ENCODE peak calls at places on chromosome 2, in nine cellular contexts. S, U, O, K, L, V, X, C and H are unnamed samples.

GRCh38 chr2:98875081-98875728 is 60.8 kb downstream of the CRACDL start:
- DNase-seq in S (no peak), K (no peak), V (no peak), L (no peak), U (no peak), C (no peak), X (no peak), O (no peak), H (no peak)

GRCh38 chr2:161353543-161353942 is 45.3 kb downstream of the PSMD14 start:
- DNase-seq in K (no peak), V (no peak), L (no peak), S (no peak), X (no peak), O (no peak), U (no peak), C (no peak), H (no peak)

GRCh38 chr2:185219981-185220380 is 518.6 kb upstream of the FSIP2 start:
- DNase-seq in U (no peak), X (peak), L (no peak), S (no peak), C (peak), O (no peak), V (no peak), K (peak), H (no peak)

GRCh38 chr2:88903744-88904353 is 212.4 kb downstream of the RPIA start:
- DNase-seq in X (peak), K (no peak), L (no peak), S (no peak), V (peak), O (no peak), C (peak), U (peak), H (peak)

GRCh38 chr2:105261061-105261460 is 19.5 kb downstream of the GPR45 start:
- DNase-seq in U (no peak), C (peak), S (no peak), X (no peak), V (peak), L (peak), K (no peak), O (no peak), H (no peak)

GRCh38 chr2:217804786-217805678 is 197.8 kb downstream of the TNS1 start:
- DNase-seq in X (no peak), V (peak), L (no peak), S (no peak), U (no peak), K (peak), O (no peak), C (no peak), H (no peak)

GRCh38 chr2:25528173-25528572 is 145.2 kb downstream of the DTNB start:
- DNase-seq in K (no peak), O (no peak), S (no peak), X (no peak), U (no peak), C (peak), V (peak), L (peak), H (no peak)

GRCh38 chr2:160920791-160921303 is 239.4 kb upstream of the TANK start:
- DNase-seq in O (no peak), C (peak), L (no peak), V (peak), S (no peak), U (no peak), X (no peak), K (no peak), H (peak)

GRCh38 chr2:128500136-128500800 is 181.6 kb upstream of the HS6ST1 start:
- DNase-seq in C (no peak), X (no peak), O (peak), K (no peak), L (no peak), U (no peak), V (no peak), S (no peak), H (no peak)

GRCh38 chr2:71223767-71224333 is 3.1 kb downstream of the PAIP2B start:
- DNase-seq in S (no peak), X (peak), O (no peak), K (peak), L (no peak), C (peak), V (peak), U (peak), H (peak)

GRCh38 chr2:238169021-238169707 is 10.4 kb downstream of the ERFE start:
- DNase-seq in V (peak), C (peak), U (no peak), X (no peak), S (no peak), O (peak), L (peak), K (no peak), H (peak)

GRCh38 chr2:150619607-150620330 is 132.3 kb upstream of the RND3 start:
- DNase-seq in U (no peak), X (no peak), O (no peak), L (peak), K (no peak), C (peak), V (peak), S (no peak), H (peak)

GRCh38 chr2:109156052-109156451 is 27.0 kb downstream of the SH3RF3 start:
- DNase-seq in L (no peak), S (no peak), V (no peak), U (no peak), X (no peak), C (no peak), O (no peak), K (no peak), H (no peak)

GRCh38 chr2:239116456-239117246 is 268.8 kb downstream of the TWIST2 start:
- DNase-seq in X (no peak), K (no peak), S (no peak), V (no peak), L (peak), O (no peak), C (no peak), U (no peak), H (no peak)

GRCh38 chr2:156430978-156431358 is 5.2 kb upstream of the GPD2 start:
- DNase-seq in S (no peak), L (peak), O (no peak), K (no peak), V (peak), X (peak), C (peak), U (no peak), H (peak)

GRCh38 chr2:240139666-240140393 is 628 bp downstream of the OTOS start:
- DNase-seq in S (no peak), V (no peak), O (no peak), U (no peak), K (no peak), L (no peak), C (no peak), X (no peak), H (no peak)

GRCh38 chr2:10228611-10229365 is 73.9 kb upstream of the HPCAL1 start:
- DNase-seq in K (no peak), V (no peak), L (no peak), O (no peak), C (no peak), U (no peak), S (no peak), X (peak), H (no peak)

GRCh38 chr2:48233005-48233404 is 296.9 kb upstream of the STON1 start:
- DNase-seq in O (peak), K (no peak), S (no peak), C (no peak), L (no peak), X (no peak), U (no peak), V (no peak), H (no peak)

GRCh38 chr2:236731767-236732580 is 162.3 kb downstream of the ACKR3 start:
- DNase-seq in C (peak), K (peak), V (peak), S (no peak), X (no peak), L (peak), U (no peak), O (no peak), H (no peak)

GRCh38 chr2:190637903-190638618 is 10.8 kb upstream of the NAB1 start:
- DNase-seq in L (no peak), X (no peak), V (no peak), C (peak), U (no peak), K (no peak), S (no peak), O (no peak), H (peak)

GRCh38 chr2:23366720-23367119 is 18.3 kb upstream of the KLHL29 start:
- DNase-seq in L (no peak), K (no peak), S (no peak), V (no peak), O (no peak), U (no peak), C (no peak), X (no peak), H (no peak)

GRCh38 chr2:195457873-195458272 is 199.2 kb upstream of the SLC39A10 start:
- DNase-seq in O (no peak), U (no peak), X (no peak), K (no peak), S (no peak), L (no peak), V (no peak), C (no peak), H (no peak)

GRCh38 chr2:199302851-199303250 is 154.9 kb downstream of the SATB2 start:
- DNase-seq in V (peak), X (no peak), U (no peak), L (no peak), C (peak), O (no peak), S (no peak), K (no peak), H (no peak)

GRCh38 chr2:10316860-10317259 is 14.2 kb downstream of the HPCAL1 start:
- DNase-seq in U (no peak), O (no peak), C (no peak), L (no peak), V (no peak), S (no peak), K (no peak), X (no peak), H (no peak)

GRCh38 chr2:145874466-145874865 is 1354.5 kb upstream of the ZEB2 start:
- DNase-seq in U (no peak), O (no peak), C (peak), S (no peak), V (peak), L (no peak), X (no peak), K (no peak), H (peak)

GRCh38 chr2:111659361-111660281 is 224.4 kb downstream of the ANAPC1 start:
- DNase-seq in O (no peak), U (no peak), X (peak), L (peak), V (peak), S (no peak), K (no peak), C (peak), H (peak)